ENCODE peak calls at places on chromosomes 11 and 22, in six cellular contexts. T, C, M, U, R and N are unnamed samples.

GRCh38 chr22:21009638-21010425 is 5.1 kb upstream of the P2RX6 start:
- DNase-seq in T (peak), C (peak), M (peak), U (no peak), R (no peak), N (no peak)

GRCh38 chr11:71366076-71366475 is 82.1 kb downstream of the DHCR7 start:
- DNase-seq in T (no peak), C (no peak), M (no peak), U (no peak), R (no peak), N (no peak)

GRCh38 chr22:40236131-40236665 is 58.5 kb downstream of the TNRC6B start:
- DNase-seq in T (no peak), C (no peak), M (no peak), U (no peak), R (no peak), N (no peak)

GRCh38 chr11:58318532-58318931 is 40.3 kb downstream of the OR5B17 start:
- DNase-seq in T (peak), C (no peak), M (no peak), U (no peak), R (no peak), N (no peak)

GRCh38 chr22:19900707-19901436 is 40.7 kb upstream of the COMT start:
- DNase-seq in T (no peak), C (no peak), M (no peak), U (no peak), R (no peak), N (no peak)

GRCh38 chr11:71080239-71081097 is 171.9 kb downstream of the SHANK2 start:
- DNase-seq in T (peak), C (peak), M (peak), U (no peak), R (no peak), N (peak)

GRCh38 chr22:41551882-41552582 is 7.8 kb upstream of the POLR3H start:
- DNase-seq in T (no peak), C (no peak), M (no peak), U (no peak), R (no peak), N (no peak)

GRCh38 chr11:121488145-121488544 is 35.4 kb upstream of the SORL1-AS1 start:
- DNase-seq in T (no peak), C (no peak), M (no peak), U (no peak), R (no peak), N (no peak)

GRCh38 chr11:35944503-35945136 is 758 bp downstream of the LDLRAD3 start:
- DNase-seq in T (peak), C (peak), M (no peak), U (no peak), R (no peak), N (no peak)

GRCh38 chr11:2932850-2933251 is 3.6 kb upstream of the PHLDA2 start:
- DNase-seq in T (no peak), C (peak), M (no peak), U (peak), R (no peak), N (no peak)

GRCh38 chr11:64088159-64089026 is 52.7 kb downstream of the FLRT1 start:
- DNase-seq in T (no peak), C (no peak), M (peak), U (no peak), R (no peak), N (no peak)

GRCh38 chr22:36323855-36324331 is 63.9 kb downstream of the MYH9 start:
- DNase-seq in T (peak), C (no peak), M (no peak), U (no peak), R (peak), N (no peak)

GRCh38 chr11:120431633-120432032 is 79.9 kb upstream of the GRIK4 start:
- DNase-seq in T (peak), C (no peak), M (peak), U (no peak), R (no peak), N (no peak)

GRCh38 chr11:30917859-30918478 is 331.8 kb upstream of the MPPED2 start:
- DNase-seq in T (peak), C (no peak), M (no peak), U (no peak), R (no peak), N (no peak)

GRCh38 chr11:86183694-86184093 is 60.9 kb upstream of the EED start:
- DNase-seq in T (peak), C (no peak), M (no peak), U (peak), R (no peak), N (no peak)

GRCh38 chr22:50309601-50309991 is 2.1 kb upstream of the PLXNB2 start:
- DNase-seq in T (no peak), C (no peak), M (no peak), U (no peak), R (no peak), N (no peak)

GRCh38 chr11:44005076-44005800 is 42.5 kb upstream of the ACCSL start:
- DNase-seq in T (no peak), C (no peak), M (no peak), U (no peak), R (peak), N (no peak)

GRCh38 chr11:46222485-46223251 is 54.8 kb upstream of the CREB3L1 start:
- DNase-seq in T (no peak), C (no peak), M (no peak), U (no peak), R (no peak), N (no peak)

GRCh38 chr11:2998073-2998850 is 6.1 kb upstream of the NAP1L4 start:
- DNase-seq in T (no peak), C (no peak), M (no peak), U (no peak), R (no peak), N (no peak)

GRCh38 chr11:6269994-6270393 is 10.4 kb downstream of the CCKBR start:
- DNase-seq in T (no peak), C (no peak), M (peak), U (no peak), R (no peak), N (no peak)

GRCh38 chr11:131871061-131871460 is 500.6 kb downstream of the NTM start:
- DNase-seq in T (no peak), C (no peak), M (no peak), U (no peak), R (no peak), N (no peak)

GRCh38 chr11:117795726-117796455 is 1.1 kb downstream of the DSCAML1 start:
- DNase-seq in T (no peak), C (no peak), M (peak), U (no peak), R (no peak), N (no peak)

GRCh38 chr11:31687256-31687655 is 123.9 kb downstream of the PAX6 start:
- DNase-seq in T (peak), C (no peak), M (no peak), U (no peak), R (no peak), N (no peak)

GRCh38 chr22:47587361-47587760 is 824.9 kb downstream of the TBC1D22A start:
- DNase-seq in T (no peak), C (peak), M (no peak), U (no peak), R (no peak), N (peak)

GRCh38 chr11:10155793-10156490 is 138.1 kb downstream of the SBF2 start:
- DNase-seq in T (peak), C (no peak), M (peak), U (no peak), R (no peak), N (no peak)

GRCh38 chr22:36331912-36332622 is 55.7 kb downstream of the MYH9 start:
- DNase-seq in T (peak), C (peak), M (no peak), U (peak), R (peak), N (peak)

GRCh38 chr11:119641991-119642745 is 86.8 kb downstream of the NECTIN1 start:
- DNase-seq in T (peak), C (no peak), M (no peak), U (no peak), R (no peak), N (no peak)

GRCh38 chr22:29030618-29031235 is 30.9 kb downstream of the C22orf31 start:
- DNase-seq in T (peak), C (peak), M (peak), U (no peak), R (peak), N (no peak)

GRCh38 chr11:76443254-76443935 is 1.4 kb upstream of the EMSY start:
- DNase-seq in T (peak), C (no peak), M (no peak), U (no peak), R (no peak), N (no peak)

GRCh38 chr11:64803163-64803845 is at the start of gene MAP4K2:
- DNase-seq in T (peak), C (peak), M (peak), U (no peak), R (peak), N (peak)

GRCh38 chr11:19101803-19102520 is 15.0 kb upstream of the ZDHHC13 start:
- DNase-seq in T (no peak), C (no peak), M (no peak), U (no peak), R (no peak), N (no peak)

GRCh38 chr11:12157241-12157661 is 46.9 kb downstream of the MICAL2 start:
- DNase-seq in T (peak), C (no peak), M (no peak), U (no peak), R (no peak), N (no peak)

GRCh38 chr22:49588739-49589138 is 238.9 kb downstream of the BRD1 start:
- DNase-seq in T (no peak), C (peak), M (no peak), U (no peak), R (no peak), N (no peak)

GRCh38 chr22:39207141-39208012 is 37.4 kb downstream of the PDGFB start:
- DNase-seq in T (peak), C (peak), M (peak), U (no peak), R (no peak), N (no peak)

GRCh38 chr22:48303360-48303725 is 1524.3 kb downstream of the BRD1 start:
- DNase-seq in T (no peak), C (no peak), M (no peak), U (no peak), R (peak), N (peak)

GRCh38 chr22:45597460-45598192 is 74.0 kb upstream of the ATXN10 start:
- DNase-seq in T (no peak), C (no peak), M (no peak), U (peak), R (no peak), N (no peak)
- TF ChIP-seq CTCF in T (no peak), C (no peak), M (no peak), U (no peak), R (no peak), N (no peak)

GRCh38 chr11:8759634-8760033 is 77.0 kb downstream of the RPL27A start:
- DNase-seq in T (no peak), C (no peak), M (no peak), U (no peak), R (no peak), N (no peak)
- TF ChIP-seq CTCF in T (no peak), C (no peak), M (no peak), U (no peak), R (no peak), N (no peak)

GRCh38 chr11:833114-833791 is 501 bp downstream of the CD151 start:
- DNase-seq in T (peak), C (peak), M (no peak), U (no peak), R (peak), N (no peak)
- TF ChIP-seq CTCF in T (no peak), C (no peak), M (no peak), U (no peak), R (no peak), N (no peak)

GRCh38 chr22:26697151-26697550 is 39.8 kb downstream of the MIAT start:
- DNase-seq in T (no peak), C (no peak), M (no peak), U (no peak), R (no peak), N (no peak)
- TF ChIP-seq CTCF in T (no peak), C (no peak), M (no peak), U (no peak), R (no peak), N (no peak)

DNA sequence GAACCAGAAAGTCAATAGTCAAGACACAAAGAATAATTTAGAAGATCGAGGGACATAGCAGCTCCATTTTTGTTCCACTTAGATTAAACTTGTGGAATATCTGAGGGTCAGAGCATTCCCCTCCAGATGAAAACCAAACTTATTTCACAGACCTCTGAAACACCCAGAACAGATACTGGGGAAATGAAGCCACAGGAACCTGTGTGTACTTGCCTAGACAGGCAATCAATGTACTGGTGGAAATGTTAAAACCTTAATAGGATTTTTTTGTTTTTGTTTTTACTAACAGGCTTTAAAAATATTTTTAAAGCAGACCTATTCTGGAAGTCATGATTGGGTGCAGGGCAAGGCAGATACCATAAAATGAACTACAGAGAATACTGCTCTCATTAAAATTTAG is 4.1 kb upstream of the FAR1 start:
- DNase-seq in T (no peak), C (no peak), M (no peak), U (no peak), R (no peak), N (no peak)
- TF ChIP-seq CTCF in T (no peak), C (no peak), M (no peak), U (no peak), R (no peak), N (no peak)

DNA sequence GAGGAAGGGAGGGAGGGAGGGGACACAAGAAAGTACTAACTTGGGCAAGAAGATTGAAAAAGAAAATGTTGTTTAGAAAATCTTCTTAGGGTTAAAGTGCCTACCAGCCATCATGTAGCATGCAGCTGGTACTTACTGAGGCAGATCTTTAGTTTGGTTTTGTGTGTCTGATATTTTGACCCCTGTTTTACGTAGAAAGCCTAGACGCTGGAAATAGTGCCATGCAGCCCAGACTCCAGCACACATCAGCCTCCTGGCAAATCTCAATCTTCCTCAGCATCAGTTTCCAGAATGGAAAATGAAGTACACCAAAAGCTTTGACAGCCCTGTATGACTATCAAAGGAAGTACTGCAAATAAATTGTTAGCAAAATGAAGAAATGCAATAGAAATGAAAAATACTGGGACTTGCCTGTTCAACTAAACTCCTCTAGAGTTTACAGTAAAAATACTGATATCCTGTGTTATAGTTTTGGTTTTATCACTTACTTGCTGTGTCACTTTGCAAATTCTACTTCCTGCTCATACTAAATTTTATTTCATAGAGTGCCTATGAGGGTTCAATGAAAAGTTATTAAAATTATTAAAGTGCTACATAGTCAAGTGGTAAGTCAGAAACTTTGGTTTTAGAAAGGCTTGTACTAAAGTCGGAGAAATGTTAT is 7.4 kb downstream of the USP28 start:
- DNase-seq in T (no peak), C (no peak), M (no peak), U (no peak), R (no peak), N (no peak)
- TF ChIP-seq CTCF in T (no peak), C (no peak), M (no peak), U (no peak), R (no peak), N (no peak)

GRCh38 chr11:67276821-67277230 is 10.6 kb downstream of the GRK2 start:
- DNase-seq in T (peak), C (peak), M (peak), U (peak), R (no peak), N (no peak)
- TF ChIP-seq CTCF in T (peak), C (peak), M (peak), U (peak), R (peak), N (no peak)

GRCh38 chr11:62656801-62657429 is 3.8 kb upstream of the INTS5 start:
- DNase-seq in T (no peak), C (no peak), M (no peak), U (no peak), R (no peak), N (no peak)
- TF ChIP-seq CTCF in T (no peak), C (no peak), M (no peak), U (no peak), R (no peak), N (no peak)

DNA sequence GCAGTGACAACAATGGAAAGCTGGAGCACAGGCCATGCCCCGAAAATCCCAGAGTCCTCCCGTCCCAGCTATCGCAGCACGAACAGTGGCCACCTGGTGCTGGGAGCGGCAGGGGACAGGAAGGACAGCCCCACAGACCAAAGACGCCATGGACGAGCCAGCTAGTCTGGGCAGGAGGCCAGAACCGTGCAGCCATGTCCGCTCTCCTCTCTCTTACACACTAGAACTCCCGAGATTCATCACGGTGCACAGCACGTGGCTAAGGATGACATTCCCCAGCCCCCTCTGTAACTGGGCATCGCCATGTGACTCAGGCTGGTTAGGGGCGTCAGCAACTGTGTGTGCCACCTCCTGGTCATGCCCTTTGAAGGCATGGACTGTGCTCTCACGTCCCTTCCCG is 4.6 kb downstream of the CDPF1 start:
- DNase-seq in T (peak), C (no peak), M (no peak), U (no peak), R (no peak), N (peak)
- TF ChIP-seq CTCF in T (no peak), C (no peak), M (no peak), U (no peak), R (no peak), N (no peak)

GRCh38 chr11:47270331-47271271 is 668 bp downstream of the MADD start:
- DNase-seq in T (peak), C (peak), M (no peak), U (peak), R (no peak), N (no peak)
- TF ChIP-seq CTCF in T (no peak), C (no peak), M (no peak), U (no peak), R (no peak), N (no peak)